ENCODE peak calls at places on chromosomes 13 and 19, in eight cellular contexts. S is transverse colon, F is cardiac muscle cell, U is ovary, B is aorta, T is tibial nerve, X is spleen, O is tibial artery. A is an unnamed sample. For H3K4me1 and H3K36me3, the result is how much of the 10 kb centered on the place peaks cover.

GRCh38 chr19:40266111-40266510 is 19.0 kb downstream of the AKT2 start:
- DNase-seq in S (no peak), F (no peak), U (no peak), B (no peak), T (no peak), X (no peak), O (peak), A (no peak)

GRCh38 chr19:40542197-40542859 is 34.3 kb upstream of the SHKBP1 start:
- DNase-seq in S (peak), F (no peak), U (peak), B (peak), T (no peak), X (no peak), O (peak), A (no peak)

GRCh38 chr13:40438999-40439797 is 227.2 kb downstream of the FOXO1 start:
- DNase-seq in S (no peak), F (no peak), U (no peak), B (no peak), T (peak), X (no peak), O (no peak), A (no peak)

GRCh38 chr13:33879044-33879596 is 61.2 kb downstream of the RFC3 start:
- DNase-seq in S (no peak), F (no peak), U (no peak), B (no peak), T (no peak), X (no peak), O (no peak), A (no peak)

GRCh38 chr13:91630916-91631315 is 232.5 kb downstream of the GPC5 start:
- DNase-seq in S (no peak), F (no peak), U (no peak), B (no peak), T (no peak), X (no peak), O (no peak), A (no peak)

GRCh38 chr13:40490086-40490723 is 176.2 kb downstream of the FOXO1 start:
- DNase-seq in S (peak), F (no peak), U (no peak), B (no peak), T (no peak), X (no peak), O (no peak), A (no peak)

GRCh38 chr19:44820648-44821609 is 12.0 kb downstream of the BCAM start:
- DNase-seq in S (no peak), F (peak), U (peak), B (peak), T (peak), X (peak), O (peak), A (no peak)

GRCh38 chr13:33723365-33723764 is 94.6 kb upstream of the RFC3 start:
- DNase-seq in S (no peak), F (no peak), U (no peak), B (no peak), T (no peak), X (no peak), O (no peak), A (no peak)

GRCh38 chr13:28493740-28494536 is 990 bp downstream of the FLT1 start:
- DNase-seq in S (no peak), F (peak), U (no peak), B (peak), T (no peak), X (peak), O (no peak), A (no peak)

GRCh38 chr19:2261438-2262172 is 5.4 kb upstream of the JSRP1 start:
- DNase-seq in S (peak), F (peak), U (no peak), B (no peak), T (peak), X (no peak), O (no peak), A (no peak)

GRCh38 chr19:39515551-39516191 is 732 bp downstream of the SELENOV start:
- DNase-seq in S (no peak), F (peak), U (no peak), B (no peak), T (no peak), X (no peak), O (no peak), A (no peak)

GRCh38 chr19:33580026-33580644 is 41.6 kb upstream of the CHST8 start:
- DNase-seq in S (no peak), F (no peak), U (no peak), B (no peak), T (no peak), X (peak), O (no peak), A (no peak)

DNA sequence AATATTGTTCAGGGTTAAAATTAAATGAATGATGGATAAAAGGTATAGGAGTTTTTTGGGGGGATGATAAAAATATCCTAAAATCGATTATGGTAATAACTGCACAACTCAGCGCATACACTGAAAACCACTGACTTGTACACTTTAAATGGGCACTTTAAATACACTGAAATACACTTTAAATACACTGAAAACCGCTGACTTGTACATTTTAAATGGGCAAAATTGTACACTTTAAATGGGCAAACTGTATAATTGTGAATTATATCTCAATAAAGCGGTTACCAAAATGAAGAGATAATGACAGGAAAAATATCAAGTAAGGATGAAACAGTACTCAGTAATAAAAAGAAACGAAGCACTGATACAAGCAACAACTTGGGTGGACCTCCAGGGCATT is 1.5 kb downstream of the LIG1 start:
- DNase-seq in S (no peak), F (no peak), U (no peak), B (no peak), T (no peak), X (no peak), O (no peak), A (no peak)
- H3K4me1 ChIP-seq in S (under half), F (under half), U (under half), B (under half), T (under half), X (under half), O (under half), A (under half)

GRCh38 chr19:50820086-50820485 is 3.5 kb downstream of the KLK1 start:
- DNase-seq in S (peak), F (no peak), U (no peak), B (no peak), T (no peak), X (no peak), O (no peak), A (no peak)

GRCh38 chr19:50818859-50819472 is 4.6 kb downstream of the KLK1 start:
- DNase-seq in S (no peak), F (no peak), U (no peak), B (no peak), T (no peak), X (no peak), O (no peak), A (no peak)

GRCh38 chr19:50819636-50820035 is 4.0 kb downstream of the KLK1 start:
- DNase-seq in S (no peak), F (no peak), U (no peak), B (no peak), T (no peak), X (no peak), O (no peak), A (no peak)

GRCh38 chr19:50820549-50821247 is 2.9 kb downstream of the KLK1 start:
- DNase-seq in S (peak), F (no peak), U (no peak), B (no peak), T (no peak), X (peak), O (no peak), A (no peak)

DNA sequence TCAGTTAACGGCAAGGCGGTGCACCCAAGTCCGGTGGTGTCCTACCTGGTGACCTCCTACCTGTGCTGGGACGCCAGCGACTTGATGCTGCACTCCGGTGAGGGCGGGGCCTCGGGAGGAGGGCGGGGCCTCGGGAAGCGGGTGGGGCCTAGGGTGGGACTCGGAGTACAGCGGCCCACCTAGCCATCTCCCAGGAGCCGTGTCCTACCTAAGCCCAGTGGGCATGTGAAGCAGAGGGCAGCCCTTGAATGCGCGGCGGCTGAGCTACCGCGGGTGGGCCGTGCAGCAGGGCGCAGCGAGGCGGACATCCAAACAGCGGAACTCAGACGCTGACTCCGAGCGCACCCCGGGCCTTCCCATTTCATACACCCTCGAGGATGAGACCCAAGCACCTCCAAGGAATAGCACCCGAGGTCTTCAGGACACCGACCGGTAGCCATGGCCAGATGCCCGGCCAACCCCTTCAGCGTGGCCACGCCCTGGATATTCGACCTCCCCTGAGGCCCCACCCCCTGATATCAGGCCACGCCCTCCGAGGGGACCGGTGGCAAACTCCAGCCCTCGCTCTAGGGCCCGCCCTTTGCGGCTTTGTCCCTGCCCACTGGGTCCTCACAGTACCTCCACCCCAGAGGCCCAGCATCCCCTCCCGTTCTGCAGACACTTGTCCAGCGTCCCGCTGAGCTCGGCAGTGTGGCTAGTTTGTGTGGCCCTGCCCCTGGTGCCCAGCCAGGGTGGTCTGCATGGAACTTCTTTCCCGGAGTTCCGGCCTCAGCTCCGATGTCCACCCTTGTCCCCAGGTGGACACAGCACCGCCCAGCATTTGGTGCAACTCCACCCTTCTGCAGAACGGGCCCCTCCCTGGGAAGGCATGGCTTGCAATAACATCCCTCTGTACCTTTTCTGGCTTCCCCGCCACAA is 5.4 kb downstream of the KLK1 start:
- DNase-seq in S (peak), F (peak), U (no peak), B (no peak), T (no peak), X (peak), O (no peak), A (no peak)
- H3K4me3 ChIP-seq in S (peak), F (peak), U (no peak), B (no peak), T (peak), X (peak), O (no peak), A (peak)

GRCh38 chr19:18912933-18913332 is 6.3 kb downstream of the COPE start:
- DNase-seq in S (no peak), F (no peak), U (no peak), B (no peak), T (no peak), X (no peak), O (no peak), A (no peak)
- H3K36me3 ChIP-seq in S (under half), F (under half), U (under half), B (under half), T (under half), X (half or more), O (under half), A (half or more)

DNA sequence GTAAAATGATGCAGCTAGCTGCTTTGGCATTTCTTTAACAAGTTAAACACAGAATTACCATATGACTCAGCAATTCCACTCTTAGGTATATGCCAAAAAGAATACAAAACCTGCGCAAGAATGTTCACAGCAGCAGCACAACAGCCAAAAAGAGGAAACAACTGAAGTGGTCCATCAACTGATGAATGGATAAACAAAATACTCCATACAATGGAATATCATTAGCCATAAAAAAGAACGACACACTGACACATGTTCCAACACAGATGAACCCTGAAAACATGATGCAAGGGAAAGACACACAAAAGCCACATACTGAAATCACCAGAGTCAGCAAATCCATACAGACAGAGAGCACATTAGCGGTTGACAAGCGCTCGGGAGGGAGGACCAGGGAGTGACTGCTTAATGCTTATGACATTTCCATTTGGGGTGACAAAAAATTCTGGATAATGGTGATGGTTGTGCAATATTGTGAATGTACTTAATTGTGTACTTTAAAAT is 3.0 kb downstream of the PCID2 start:
- DNase-seq in S (no peak), F (no peak), U (no peak), B (no peak), T (no peak), X (no peak), O (no peak), A (peak)
- H3K4me1 ChIP-seq in S (under half), F (under half), U (under half), B (under half), T (half or more), X (half or more), O (under half), A (under half)

DNA sequence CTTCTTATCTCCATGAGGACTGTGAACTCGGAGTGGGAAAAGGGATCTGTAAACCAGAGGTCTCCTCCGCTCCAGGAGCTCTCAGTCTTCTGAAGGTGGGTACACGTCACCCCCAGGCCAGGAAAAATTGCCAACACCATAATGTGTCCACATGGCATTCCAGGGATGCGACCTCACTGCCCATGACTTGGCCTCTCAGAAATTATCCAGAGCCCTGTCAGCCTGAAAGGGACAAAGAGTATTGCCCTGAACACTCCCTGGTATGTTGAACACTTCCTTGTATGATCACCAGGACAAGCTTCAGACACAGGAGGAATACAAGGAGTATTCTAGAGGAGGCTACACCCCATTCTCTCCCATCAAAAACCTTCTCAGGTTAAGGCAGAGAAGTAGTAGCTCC is 81.0 kb upstream of the SLC7A1 start:
- DNase-seq in S (no peak), F (peak), U (no peak), B (no peak), T (no peak), X (no peak), O (no peak), A (peak)
- H3K4me3 ChIP-seq in S (no peak), F (no peak), U (no peak), B (no peak), T (no peak), X (no peak), O (no peak), A (no peak)

DNA sequence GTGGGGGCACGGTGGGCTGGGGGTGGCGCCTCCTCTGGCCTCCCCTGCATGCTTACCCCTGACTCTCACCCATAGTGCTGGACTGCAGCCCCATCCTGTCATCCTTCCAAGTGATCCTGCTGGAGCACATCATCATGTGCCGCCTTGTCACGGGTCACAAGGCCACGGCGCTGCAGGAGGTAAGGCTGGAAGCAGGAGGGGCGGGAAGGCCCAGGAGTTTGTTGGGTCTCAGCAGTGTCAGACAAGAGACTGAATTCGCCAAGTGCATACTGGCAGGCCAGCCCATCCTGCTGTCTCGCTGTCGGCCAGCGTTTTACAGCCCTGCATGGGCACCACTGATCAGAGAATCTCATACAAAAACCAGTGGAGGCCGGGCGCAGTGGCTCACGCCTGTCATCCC is 23.1 kb downstream of the MAU2 start:
- DNase-seq in S (no peak), F (no peak), U (no peak), B (no peak), T (no peak), X (no peak), O (no peak), A (no peak)
- H3K36me3 ChIP-seq in S (under half), F (under half), U (under half), B (under half), T (under half), X (half or more), O (half or more), A (half or more)

GRCh38 chr13:101535192-101535746 is 82.8 kb downstream of the ITGBL1 start:
- DNase-seq in S (no peak), F (no peak), U (no peak), B (no peak), T (no peak), X (no peak), O (no peak), A (no peak)

GRCh38 chr13:101530293-101530692 is 77.8 kb downstream of the ITGBL1 start:
- DNase-seq in S (no peak), F (no peak), U (no peak), B (no peak), T (no peak), X (no peak), O (no peak), A (no peak)

DNA sequence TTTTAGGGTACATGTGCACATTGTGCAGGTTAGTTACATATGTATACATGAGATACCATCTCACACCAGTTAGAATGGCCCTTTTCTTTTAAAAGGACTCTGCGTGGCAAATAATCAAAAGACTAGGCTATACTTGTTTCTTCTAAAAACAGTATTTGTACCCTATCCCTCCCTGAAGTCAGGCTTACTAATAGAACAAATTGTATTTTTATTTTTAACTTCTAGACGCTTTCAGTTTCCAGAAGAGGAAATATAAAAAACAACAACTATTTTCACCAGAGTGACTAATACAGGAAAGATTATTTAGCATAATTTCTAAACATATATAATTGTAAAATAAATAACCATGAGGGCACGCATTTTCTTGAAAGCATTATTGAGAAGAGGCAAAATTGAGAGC is 83.6 kb downstream of the ITGBL1 start:
- DNase-seq in S (no peak), F (no peak), U (no peak), B (no peak), T (no peak), X (no peak), O (no peak), A (no peak)
- H3K4me1 ChIP-seq in S (under half), F (under half), U (under half), B (under half), T (under half), X (under half), O (under half), A (under half)